ENCODE peak calls at places on chromosomes 6 and 20, in eight cellular contexts. T is Right ventricle myocardium inferior; O is astrocyte of the cerebellum; B is nephron progenitor cell; K is central memory CD8-positive, alpha-beta T cell; S is GM23248; M is AG08396; G is CD8-positive, alpha-beta T cell. D is an unnamed sample.

GRCh38 chr6:155177369-155177961 is 86.3 kb upstream of the CLDN20 start:
- DNase-seq in T (no peak), O (peak; percentile 74), B (peak; percentile 38), K (no peak), S (peak; percentile 78), M (no peak), G (peak; percentile 28), D (peak; percentile 93)

GRCh38 chr20:11454966-11455799 is 462.5 kb upstream of the BTBD3 start:
- DNase-seq in T (no peak), O (peak; percentile 82), B (peak; percentile 12), K (no peak), S (peak; percentile 74), M (no peak), G (no peak), D (peak; percentile 69)

GRCh38 chr6:1604347-1604990 is 5.2 kb upstream of the FOXC1 start:
- DNase-seq in T (peak; percentile 89), O (no peak), B (peak; percentile 93), K (peak; percentile 64), S (peak; percentile 80), M (peak; percentile 89), G (peak; percentile 74), D (peak; percentile 92)

GRCh38 chr6:54618597-54618996 is 228.0 kb upstream of the FAM83B start:
- DNase-seq in T (no peak), O (no peak), B (no peak), K (no peak), S (no peak), M (no peak), G (no peak), D (no peak)

GRCh38 chr6:1596088-1596852 is 13.4 kb upstream of the FOXC1 start:
- DNase-seq in T (peak; percentile 85), O (no peak), B (peak; percentile 80), K (peak; percentile 59), S (peak; percentile 62), M (peak; percentile 86), G (peak; percentile 67), D (peak; percentile 84)

GRCh38 chr6:63058601-63059000 is 152.7 kb upstream of the FKBP1C start:
- DNase-seq in T (no peak), O (no peak), B (no peak), K (no peak), S (no peak), M (no peak), G (no peak), D (no peak)

GRCh38 chr6:123547216-123547978 is 89.4 kb downstream of the TRDN start:
- DNase-seq in T (no peak), O (no peak), B (no peak), K (no peak), S (no peak), M (no peak), G (no peak), D (no peak)

GRCh38 chr6:43221046-43221773 is 8.1 kb downstream of the DNPH1 start:
- DNase-seq in T (peak; percentile 34), O (no peak), B (no peak), K (no peak), S (peak; percentile 15), M (no peak), G (no peak), D (no peak)

GRCh38 chr20:41038149-41038877 is 9.7 kb downstream of the TOP1 start:
- DNase-seq in T (no peak), O (no peak), B (no peak), K (no peak), S (no peak), M (no peak), G (no peak), D (no peak)

GRCh38 chr20:64238115-64238825 is 17.3 kb upstream of the PCMTD2 start:
- DNase-seq in T (peak; percentile 11), O (no peak), B (no peak), K (no peak), S (no peak), M (no peak), G (no peak), D (no peak)

GRCh38 chr20:59191036-59191755 is 27.6 kb downstream of the ZNF831 start:
- DNase-seq in T (no peak), O (no peak), B (no peak), K (no peak), S (no peak), M (no peak), G (no peak), D (no peak)

GRCh38 chr6:16635291-16635809 is 125.9 kb downstream of the ATXN1 start:
- DNase-seq in T (no peak), O (no peak), B (no peak), K (no peak), S (no peak), M (no peak), G (no peak), D (no peak)

GRCh38 chr20:43843096-43843964 is 71.3 kb upstream of the TOX2 start:
- DNase-seq in T (no peak), O (peak; percentile 42), B (no peak), K (no peak), S (peak; percentile 92), M (peak; percentile 67), G (no peak), D (peak; percentile 59)

GRCh38 chr6:74570044-74570443 is 635.8 kb downstream of the COL12A1 start:
- DNase-seq in T (no peak), O (no peak), B (no peak), K (no peak), S (no peak), M (no peak), G (no peak), D (no peak)

GRCh38 chr20:37411408-37412306 is 65.7 kb downstream of the SRC start:
- DNase-seq in T (no peak), O (no peak), B (no peak), K (no peak), S (peak; percentile 36), M (no peak), G (no peak), D (no peak)

GRCh38 chr20:47762699-47763098 is 22.6 kb downstream of the SULF2 start:
- DNase-seq in T (no peak), O (no peak), B (no peak), K (no peak), S (peak; percentile 10), M (no peak), G (no peak), D (no peak)

GRCh38 chr6:170068496-170068895 is 222.4 kb downstream of the DLL1 start:
- DNase-seq in T (no peak), O (no peak), B (no peak), K (no peak), S (no peak), M (no peak), G (no peak), D (no peak)

GRCh38 chr6:44071670-44072451 is 55.4 kb downstream of the MRPL14 start:
- DNase-seq in T (no peak), O (peak; percentile 94), B (no peak), K (no peak), S (peak; percentile 95), M (peak; percentile 88), G (no peak), D (peak; percentile 86)

GRCh38 chr6:96923871-96924493 is 546 bp upstream of the KLHL32 start:
- DNase-seq in T (no peak), O (no peak), B (no peak), K (no peak), S (peak; percentile 3), M (no peak), G (no peak), D (no peak)

GRCh38 chr6:107607109-107607508 is 117.2 kb downstream of the SOBP start:
- DNase-seq in T (peak; percentile 77), O (no peak), B (no peak), K (no peak), S (no peak), M (no peak), G (no peak), D (no peak)

GRCh38 chr20:48332555-48332954 is 495.2 kb downstream of the PREX1 start:
- DNase-seq in T (no peak), O (no peak), B (no peak), K (no peak), S (no peak), M (no peak), G (no peak), D (no peak)

GRCh38 chr6:158039178-158039557 is 57.5 kb downstream of the SYNJ2 start:
- DNase-seq in T (no peak), O (peak; percentile 66), B (no peak), K (no peak), S (no peak), M (no peak), G (no peak), D (no peak)

GRCh38 chr20:39210331-39211074 is 248.4 kb downstream of the DHX35 start:
- DNase-seq in T (no peak), O (no peak), B (peak; percentile 31), K (no peak), S (no peak), M (no peak), G (no peak), D (no peak)

GRCh38 chr20:19616620-19617019 is 141.4 kb upstream of the RIN2 start:
- DNase-seq in T (no peak), O (no peak), B (no peak), K (no peak), S (no peak), M (no peak), G (no peak), D (no peak)

GRCh38 chr6:10547809-10548208 is 26.7 kb downstream of the GCNT2 start:
- DNase-seq in T (no peak), O (no peak), B (no peak), K (no peak), S (no peak), M (no peak), G (no peak), D (no peak)

GRCh38 chr20:16537025-16537665 is 36.1 kb downstream of the KIF16B start:
- DNase-seq in T (no peak), O (no peak), B (no peak), K (no peak), S (no peak), M (no peak), G (no peak), D (no peak)

GRCh38 chr6:105300090-105300489 is 102.8 kb downstream of the PREP start:
- DNase-seq in T (no peak), O (no peak), B (no peak), K (no peak), S (no peak), M (no peak), G (no peak), D (no peak)

GRCh38 chr6:42423244-42423643 is 28.5 kb downstream of the TRERF1 start:
- DNase-seq in T (no peak), O (no peak), B (no peak), K (no peak), S (no peak), M (no peak), G (peak; percentile 15), D (no peak)

GRCh38 chr6:23841116-23841515 is 284.9 kb upstream of the NRSN1 start:
- DNase-seq in T (no peak), O (no peak), B (no peak), K (no peak), S (no peak), M (no peak), G (no peak), D (no peak)

GRCh38 chr6:25503686-25504085 is 148.3 kb upstream of the SCGN start:
- DNase-seq in T (no peak), O (no peak), B (no peak), K (no peak), S (no peak), M (no peak), G (no peak), D (no peak)

GRCh38 chr20:59721386-59721785 is 117.0 kb downstream of the PHACTR3 start:
- DNase-seq in T (no peak), O (no peak), B (no peak), K (no peak), S (no peak), M (no peak), G (no peak), D (no peak)

GRCh38 chr6:7526755-7527154 is 14.7 kb upstream of the DSP start:
- DNase-seq in T (no peak), O (no peak), B (no peak), K (no peak), S (no peak), M (no peak), G (no peak), D (no peak)

GRCh38 chr6:20583447-20583806 is 49.2 kb downstream of the CDKAL1 start:
- DNase-seq in T (no peak), O (no peak), B (no peak), K (no peak), S (no peak), M (no peak), G (no peak), D (no peak)